ENCODE peak calls at places on chromosomes 11 and 22, in eight cellular contexts. N is foreskin fibroblast, V is glutamatergic neuron, U is transverse colon, Y is WTC11, X is fibroblast of mammary gland, F is osteocyte, A is AG04450. K is an unnamed sample.

GRCh38 chr11:66720223-66720898 is 8.7 kb downstream of the SPTBN2 start:
- DNase-seq in F (peak; percentile 91), U (peak; percentile 51), V (no peak), A (no peak), N (peak; percentile 44), Y (peak; percentile 84), X (peak; percentile 12), K (peak; percentile 59)

GRCh38 chr11:4496555-4497248 is 14.3 kb downstream of the OR52K1 start:
- DNase-seq in V (no peak), A (no peak), U (no peak), X (no peak), N (no peak), F (no peak), Y (no peak), K (no peak)

GRCh38 chr22:47168441-47168840 is 406.0 kb downstream of the TBC1D22A start:
- DNase-seq in F (no peak), X (no peak), N (no peak), U (peak; percentile 4), A (no peak), Y (peak; percentile 5), V (no peak), K (no peak)

GRCh38 chr11:70272009-70272408 is 1.5 kb downstream of the PPFIA1 start:
- DNase-seq in N (no peak), X (no peak), V (no peak), F (no peak), A (no peak), Y (no peak), U (no peak), K (no peak)

GRCh38 chr11:58503361-58503856 is 4.5 kb downstream of the OR5B21 start:
- DNase-seq in Y (no peak), X (no peak), F (no peak), U (no peak), A (no peak), N (no peak), V (no peak), K (no peak)

GRCh38 chr11:12318791-12319733 is 58.3 kb upstream of the PARVA start:
- DNase-seq in N (peak; percentile 60), A (peak; percentile 75), Y (no peak), U (no peak), X (peak; percentile 74), V (no peak), F (no peak), K (no peak)

GRCh38 chr11:83157755-83158473 is 983 bp downstream of the PCF11 start:
- DNase-seq in V (peak; percentile 52), F (no peak), U (peak; percentile 55), N (no peak), A (no peak), X (peak; percentile 45), Y (peak; percentile 24), K (peak; percentile 39)

GRCh38 chr11:13118194-13118593 is 109.1 kb downstream of the RASSF10 start:
- DNase-seq in A (peak; percentile 83), Y (no peak), U (no peak), V (no peak), X (peak; percentile 93), F (no peak), N (peak; percentile 98), K (no peak)

GRCh38 chr11:130103296-130103814 is 33.7 kb downstream of the APLP2 start:
- DNase-seq in F (no peak), U (no peak), V (no peak), N (peak; percentile 98), Y (no peak), A (peak; percentile 79), X (peak; percentile 100), K (no peak)

GRCh38 chr11:134312223-134312622 is 19.6 kb upstream of the GLB1L2 start:
- DNase-seq in X (no peak), N (no peak), F (no peak), Y (no peak), V (no peak), U (no peak), A (no peak), K (no peak)

GRCh38 chr11:2674681-2675131 is 25.1 kb downstream of the KCNQ1OT1 start:
- DNase-seq in X (no peak), Y (no peak), U (no peak), A (no peak), N (no peak), F (peak; percentile 80), V (no peak), K (no peak)

GRCh38 chr11:86784247-86784681 is 16.1 kb upstream of the PRSS23 start:
- DNase-seq in N (no peak), A (no peak), U (no peak), F (no peak), Y (no peak), X (peak; percentile 16), V (no peak), K (no peak)

GRCh38 chr22:45239378-45240136 is 1.1 kb downstream of the KIAA0930 start:
- DNase-seq in F (no peak), N (no peak), U (no peak), Y (no peak), A (no peak), V (no peak), X (no peak), K (no peak)

GRCh38 chr22:45240137-45240809 is 421 bp downstream of the KIAA0930 start:
- DNase-seq in A (no peak), V (peak; percentile 60), F (no peak), X (no peak), N (no peak), Y (no peak), U (peak; percentile 35), K (peak; percentile 41)

GRCh38 chr22:45240810-45241631 is at the start of gene KIAA0930:
- DNase-seq in N (peak; percentile 49), V (peak; percentile 84), A (peak; percentile 29), F (peak; percentile 89), Y (peak; percentile 87), U (peak; percentile 88), X (peak; percentile 61), K (peak; percentile 78)

GRCh38 chr22:45246060-45246985 is 5.6 kb upstream of the KIAA0930 start:
- DNase-seq in A (peak; percentile 94), U (peak; percentile 79), X (peak; percentile 96), N (peak; percentile 90), V (no peak), F (no peak), Y (no peak), K (no peak)

DNA sequence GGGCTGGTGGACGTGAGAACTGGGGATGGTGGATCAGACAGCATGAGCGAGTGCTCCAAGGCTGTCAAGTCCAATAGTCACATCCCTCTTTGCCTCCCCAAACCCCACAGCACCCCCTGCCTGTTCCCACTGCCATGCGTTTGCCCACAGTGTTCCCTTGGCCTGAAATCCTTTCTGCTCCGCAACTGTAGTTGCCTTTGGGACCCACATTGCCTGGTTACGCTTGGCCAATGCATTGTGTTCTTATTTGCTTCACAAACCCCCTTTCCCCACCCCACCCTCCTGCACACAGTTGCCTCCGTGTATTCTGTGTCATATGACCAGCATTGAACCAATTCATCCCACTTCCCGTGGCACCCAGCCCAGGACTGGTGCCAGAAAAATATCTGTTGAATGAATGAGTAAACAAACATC is 2.1 kb upstream of the KIAA0930 start:
- DNase-seq in F (no peak), A (no peak), V (no peak), N (no peak), Y (no peak), X (peak; percentile 28), U (peak; percentile 56), K (no peak)
- TF ChIP-seq CTCF in F (no peak), A (peak; percentile 12), V (no peak), N (no peak), Y (no peak), X (peak; percentile 25), U (no peak), K (no peak)

GRCh38 chr11:43810929-43811596 is 69.6 kb upstream of the ALKBH3 start:
- DNase-seq in F (no peak), A (no peak), N (no peak), X (peak; percentile 20), V (no peak), U (no peak), Y (no peak), K (no peak)
- TF ChIP-seq CTCF in F (peak; percentile 34), A (peak; percentile 54), N (peak; percentile 18), X (peak; percentile 38), V (no peak), U (peak; percentile 37), Y (no peak), K (no peak)

GRCh38 chr11:26278354-26278753 is 53.6 kb upstream of the ANO3 start:
- DNase-seq in V (no peak), U (no peak), F (no peak), N (no peak), X (no peak), A (no peak), Y (no peak), K (no peak)
- TF ChIP-seq CTCF in V (no peak), U (no peak), F (no peak), N (no peak), X (no peak), A (no peak), Y (no peak), K (no peak)

GRCh38 chr22:39215070-39215396 is 29.7 kb downstream of the PDGFB start:
- DNase-seq in V (no peak), Y (no peak), X (no peak), F (no peak), A (no peak), N (no peak), U (no peak), K (no peak)

GRCh38 chr22:39214383-39215069 is 30.3 kb downstream of the PDGFB start:
- DNase-seq in F (no peak), A (no peak), N (peak; percentile 16), Y (peak; percentile 57), X (peak; percentile 5), U (no peak), V (no peak), K (no peak)

GRCh38 chr22:39215430-39216142 is 29.2 kb downstream of the PDGFB start:
- DNase-seq in N (no peak), F (no peak), X (no peak), V (no peak), Y (peak; percentile 58), A (no peak), U (no peak), K (no peak)

GRCh38 chr22:39214006-39214382 is 30.8 kb downstream of the PDGFB start:
- DNase-seq in U (no peak), N (no peak), A (no peak), X (no peak), V (no peak), F (no peak), Y (no peak), K (no peak)

DNA sequence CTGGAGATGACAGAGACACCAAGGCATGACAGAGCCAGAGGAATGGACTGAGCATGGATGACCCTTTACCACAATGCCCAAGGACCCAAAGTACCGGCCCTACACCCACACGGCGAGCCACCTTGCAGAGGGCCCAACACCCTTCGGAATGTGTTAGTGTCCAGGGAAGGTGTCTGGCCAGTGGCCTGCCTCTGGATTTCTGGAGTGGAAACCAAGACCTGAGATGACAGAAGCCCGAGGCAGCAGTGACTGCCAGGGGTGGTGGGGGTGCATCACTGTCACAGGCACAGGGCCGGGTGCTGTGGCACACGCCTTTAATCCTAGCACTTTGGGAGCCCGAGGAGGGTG is 28.7 kb downstream of the PDGFB start:
- DNase-seq in F (no peak), A (no peak), U (no peak), V (no peak), X (no peak), N (no peak), Y (no peak), K (no peak)
- TF ChIP-seq CTCF in F (no peak), A (no peak), U (no peak), V (peak; percentile 5), X (no peak), N (peak; percentile 1), Y (no peak), K (peak; percentile 7)

K was measured in endothelial cell.